ENCODE peak calls at places on chromosomes 1 and 21, in five cellular contexts. M is SJSA1; E is CD8-positive, alpha-beta T cell; B is BE2C; V is adrenal gland. L is an unnamed sample.

GRCh38 chr1:96233422-96233821 is 488.2 kb upstream of the PTBP2 start:
- DNase-seq in M (no peak), E (no peak), B (no peak), V (no peak), L (no peak)

GRCh38 chr1:72178266-72178665 is 104.1 kb downstream of the NEGR1 start:
- DNase-seq in B (no peak), V (no peak), M (no peak), E (no peak), L (no peak)

GRCh38 chr1:224637510-224637909 is 21.4 kb downstream of the CNIH3 start:
- DNase-seq in E (no peak), M (peak; percentile 98), B (no peak), V (no peak), L (no peak)

GRCh38 chr1:165356876-165357275 is 361 bp upstream of the LMX1A start:
- DNase-seq in M (no peak), V (no peak), B (no peak), E (no peak), L (no peak)

GRCh38 chr1:76005755-76006154 is 68.8 kb upstream of the ST6GALNAC3 start:
- DNase-seq in V (no peak), E (no peak), M (no peak), B (no peak), L (no peak)

GRCh38 chr1:156465747-156466365 is 34.7 kb downstream of the MEF2D start:
- DNase-seq in V (no peak), M (no peak), E (no peak), B (no peak), L (no peak)

GRCh38 chr1:100387644-100388350 is 35.5 kb downstream of the CDC14A start:
- DNase-seq in E (no peak), B (no peak), M (peak; percentile 16), V (no peak), L (no peak)

GRCh38 chr1:110380667-110381283 is 10.1 kb downstream of the SLC16A4 start:
- DNase-seq in M (no peak), V (no peak), B (no peak), E (no peak), L (no peak)

GRCh38 chr1:52633291-52633754 is 355 bp downstream of the SHISAL2A start:
- DNase-seq in M (no peak), B (peak; percentile 26), E (peak; percentile 48), V (no peak), L (peak; percentile 29)

GRCh38 chr1:202915146-202915545 is 11.9 kb downstream of the KLHL12 start:
- DNase-seq in B (no peak), V (no peak), E (no peak), M (no peak), L (no peak)

GRCh38 chr1:29456685-29457084 is 220.4 kb downstream of the PTPRU start:
- DNase-seq in M (no peak), V (no peak), B (no peak), E (no peak), L (no peak)

GRCh38 chr1:19793360-19794046 is 6.2 kb downstream of the TMCO4 start:
- DNase-seq in V (no peak), B (no peak), M (no peak), E (no peak), L (no peak)

GRCh38 chr1:163263818-163264217 is 57.9 kb upstream of the NUF2 start:
- DNase-seq in V (no peak), E (no peak), B (no peak), M (no peak), L (no peak)

GRCh38 chr1:200242379-200243041 is 167.3 kb downstream of the ZNF281 start:
- DNase-seq in V (peak; percentile 9), B (no peak), M (peak; percentile 60), E (no peak), L (no peak)

GRCh38 chr21:41809891-41810596 is 43.2 kb upstream of the RIPK4 start:
- DNase-seq in V (no peak), B (no peak), M (no peak), E (no peak), L (no peak)

GRCh38 chr1:109787211-109787844 is 23.6 kb upstream of the EPS8L3 start:
- DNase-seq in B (no peak), E (no peak), V (no peak), M (no peak), L (no peak)

GRCh38 chr1:75996196-75996595 is 64.0 kb upstream of the ASB17 start:
- DNase-seq in B (no peak), M (no peak), V (no peak), E (no peak), L (no peak)

GRCh38 chr1:178091986-178092745 is 1.7 kb upstream of the RASAL2 start:
- DNase-seq in M (peak; percentile 74), V (no peak), B (no peak), E (no peak), L (no peak)

GRCh38 chr1:229884765-229885164 is 182.3 kb upstream of the GALNT2 start:
- DNase-seq in M (no peak), B (peak; percentile 84), E (no peak), V (no peak), L (no peak)
- H3K4me3 ChIP-seq in M (no peak overlapping the region), B (no peak overlapping the region), E (no peak overlapping the region), V (no peak overlapping the region), L (no peak overlapping the region)

GRCh38 chr1:31019401-31019800 is 46.1 kb downstream of the PUM1 start:
- DNase-seq in V (no peak), M (no peak), E (no peak), B (no peak), L (peak; percentile 12)

GRCh38 chr1:31016868-31017267 is 48.6 kb downstream of the PUM1 start:
- DNase-seq in M (no peak), V (no peak), B (no peak), E (no peak), L (no peak)

GRCh38 chr1:31020007-31020790 is 45.3 kb downstream of the PUM1 start:
- DNase-seq in V (no peak), E (no peak), M (no peak), B (peak; percentile 8), L (no peak)
- H3K4me1 ChIP-seq in V (peaks cover 61% of the 10 kb centered on the region), E (peaks cover 46% of the 10 kb centered on the region), M (no peaks in the 10 kb centered on the region), B (peaks cover 7% of the 10 kb centered on the region), L (peaks cover 23% of the 10 kb centered on the region)

GRCh38 chr1:85957760-85958159 is 198.8 kb downstream of the COL24A1 start:
- DNase-seq in E (no peak), V (no peak), B (no peak), M (no peak), L (no peak)
- H3K4me3 ChIP-seq in E (no peak overlapping the region), V (no peak overlapping the region), B (no peak overlapping the region), M (no peak overlapping the region), L (no peak overlapping the region)

DNA sequence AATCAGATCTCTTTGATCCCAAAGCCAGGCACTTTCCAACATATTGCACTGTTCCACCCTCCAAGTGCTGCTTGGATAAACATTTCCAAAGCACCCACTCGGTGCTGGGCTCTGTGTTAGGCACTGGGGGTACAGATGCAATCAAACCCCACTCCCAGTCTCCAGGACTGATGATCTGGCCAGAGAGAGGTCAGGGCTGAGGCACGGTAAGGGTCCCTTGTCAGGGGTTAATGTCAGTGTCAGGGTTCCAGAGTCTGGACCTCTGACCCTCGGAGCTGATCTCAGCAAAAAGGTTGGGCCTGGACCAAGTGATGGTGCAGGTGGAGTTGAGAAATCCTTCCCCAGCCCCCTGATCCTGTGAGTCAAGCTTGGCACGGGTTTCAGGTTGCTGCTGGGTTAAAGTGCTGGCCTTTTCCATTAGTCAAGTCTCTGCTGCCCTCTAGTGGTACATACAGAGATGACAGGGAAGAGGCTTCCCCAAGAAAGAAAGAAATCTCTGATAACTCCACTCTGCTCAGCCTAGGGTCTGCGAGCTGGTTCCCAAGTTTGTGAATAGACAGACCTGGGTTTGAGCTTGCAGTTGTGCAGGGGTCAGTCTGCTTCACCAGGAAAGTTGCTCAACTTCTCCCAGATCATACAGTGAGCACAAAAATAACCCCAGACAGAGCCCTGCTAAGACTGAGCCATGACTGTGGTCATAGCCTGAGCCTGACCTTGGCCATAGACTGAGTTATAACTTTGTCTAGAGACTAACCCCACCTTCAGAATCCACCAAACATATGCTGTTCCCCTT is 74.6 kb downstream of the DMRTA2 start:
- DNase-seq in M (peak; percentile 62), E (peak; percentile 32), V (peak; percentile 79), B (peak; percentile 69), L (no peak)
- H3K4me1 ChIP-seq in M (no peaks in the 10 kb centered on the region), E (no peaks in the 10 kb centered on the region), V (no peaks in the 10 kb centered on the region), B (peaks cover 8% of the 10 kb centered on the region), L (no peaks in the 10 kb centered on the region)

GRCh38 chr1:218369688-218370511 is 24.8 kb downstream of the TGFB2 start:
- DNase-seq in M (peak; percentile 80), E (no peak), V (no peak), B (no peak), L (no peak)
- H3K4me3 ChIP-seq in M (no peak overlapping the region), E (no peak overlapping the region), V (no peak overlapping the region), B (no peak overlapping the region), L (no peak overlapping the region)

GRCh38 chr21:45416619-45417018 is 11.7 kb downstream of the COL18A1 start:
- DNase-seq in B (no peak), V (no peak), E (no peak), M (no peak), L (no peak)

GRCh38 chr21:45417951-45418300 is 13.0 kb downstream of the COL18A1 start:
- DNase-seq in E (no peak), B (no peak), M (no peak), V (no peak), L (no peak)

GRCh38 chr21:45415943-45416611 is 11.1 kb downstream of the COL18A1 start:
- DNase-seq in E (no peak), M (no peak), V (peak; percentile 26), B (no peak), L (no peak)

GRCh38 chr21:45418301-45419071 is 13.5 kb downstream of the COL18A1 start:
- DNase-seq in E (no peak), B (no peak), M (no peak), V (no peak), L (no peak)

GRCh38 chr21:45417256-45417950 is 12.4 kb downstream of the COL18A1 start:
- DNase-seq in B (no peak), M (no peak), E (no peak), V (no peak), L (no peak)
- H3K4me1 ChIP-seq in B (peaks cover 7% of the 10 kb centered on the region), M (no peaks in the 10 kb centered on the region), E (no peaks in the 10 kb centered on the region), V (peaks cover 55% of the 10 kb centered on the region), L (no peaks in the 10 kb centered on the region)

DNA sequence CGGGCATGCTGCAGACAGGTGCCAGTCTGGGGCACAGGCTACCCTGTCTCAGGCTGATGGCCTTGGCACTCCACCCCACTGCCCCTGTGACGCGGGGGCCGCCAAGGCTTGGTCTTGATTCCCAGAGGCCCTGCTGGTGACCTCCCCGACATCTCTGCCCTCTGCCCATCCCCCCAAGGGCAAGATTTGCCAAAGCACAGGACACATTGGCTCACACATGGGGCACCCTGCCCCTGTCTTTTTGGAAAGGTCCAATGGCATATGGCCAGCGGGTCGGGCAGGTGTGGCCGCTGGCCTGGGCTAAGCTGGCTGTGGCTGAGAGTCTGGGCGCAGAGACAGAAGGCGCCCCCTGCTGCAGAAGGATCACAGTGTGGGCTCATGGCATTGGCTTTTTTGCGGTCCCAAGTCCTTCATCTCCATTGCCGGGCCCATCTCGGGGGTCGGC is 4.6 kb downstream of the MIB2 start:
- DNase-seq in E (no peak), M (no peak), B (peak; percentile 55), V (no peak), L (no peak)
- H3K4me3 ChIP-seq in E (no peak overlapping the region), M (no peak overlapping the region), B (no peak overlapping the region), V (no peak overlapping the region), L (no peak overlapping the region)

DNA sequence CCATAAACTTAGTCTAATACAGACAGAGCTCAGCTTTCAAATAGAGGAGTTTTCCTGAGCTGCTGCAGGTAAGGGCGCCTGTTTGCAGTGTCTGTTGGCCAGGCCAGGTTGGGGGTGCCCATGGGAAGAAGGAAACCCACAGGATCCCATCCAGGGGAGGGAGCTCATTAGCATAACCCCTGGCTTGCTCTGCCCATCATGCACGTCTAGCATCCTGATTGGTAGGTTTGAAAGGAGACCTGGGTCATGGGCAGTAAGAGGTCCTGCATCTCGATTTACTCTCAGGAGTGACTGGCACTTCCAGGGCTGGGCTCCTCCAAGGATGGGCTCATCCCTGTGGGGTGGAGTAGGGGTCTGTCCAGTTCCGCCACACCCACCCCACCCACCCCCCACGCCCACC is 103.7 kb upstream of the CLDN14 start:
- DNase-seq in E (no peak), B (no peak), M (no peak), V (no peak), L (no peak)
- H3K4me1 ChIP-seq in E (no peaks in the 10 kb centered on the region), B (no peaks in the 10 kb centered on the region), M (no peaks in the 10 kb centered on the region), V (no peaks in the 10 kb centered on the region), L (no peaks in the 10 kb centered on the region)